ENCODE peak calls at places on chromosomes 3 and 15, in seven cellular contexts. One of them, this sample, is unnamed.

GRCh38 chr15:65292938-65293518 is 2.8 kb upstream of the RNU5A-1 start:
- DNase-seq in mesenchymal stem cell: no peak
- DNase-seq in H9: no peak
- DNase-seq in trophoblast cell: no peak
- DNase-seq in mesendoderm: no peak
- DNase-seq in IMR-90: no peak
- DNase-seq in H1: no peak
- DNase-seq in this sample: no peak

GRCh38 chr15:40736575-40736974 is 18.5 kb downstream of the RMDN3 start:
- DNase-seq in H1: no peak
- DNase-seq in mesenchymal stem cell: no peak
- DNase-seq in trophoblast cell: no peak
- DNase-seq in mesendoderm: no peak
- DNase-seq in H9: no peak
- DNase-seq in IMR-90: no peak
- DNase-seq in this sample: no peak

GRCh38 chr15:25374143-25374542 is 64.7 kb downstream of the UBE3A start:
- DNase-seq in H1: no peak
- DNase-seq in H9: no peak
- DNase-seq in IMR-90: no peak
- DNase-seq in mesenchymal stem cell: no peak
- DNase-seq in trophoblast cell: no peak
- DNase-seq in mesendoderm: no peak
- DNase-seq in this sample: no peak

GRCh38 chr3:127706785-127707351 is 34.1 kb downstream of the ABTB1 start:
- DNase-seq in trophoblast cell: no peak
- DNase-seq in IMR-90: no peak
- DNase-seq in mesenchymal stem cell: no peak
- DNase-seq in mesendoderm: no peak
- DNase-seq in H1: no peak
- DNase-seq in H9: peak
- DNase-seq in this sample: no peak

GRCh38 chr3:132290833-132291232 is 26.4 kb upstream of the ACP3 start:
- DNase-seq in H9: no peak
- DNase-seq in H1: no peak
- DNase-seq in trophoblast cell: peak
- DNase-seq in mesenchymal stem cell: peak
- DNase-seq in IMR-90: peak
- DNase-seq in mesendoderm: no peak
- DNase-seq in this sample: no peak

GRCh38 chr3:15851735-15852134 is 54.0 kb upstream of the ANKRD28 start:
- DNase-seq in trophoblast cell: no peak
- DNase-seq in H9: no peak
- DNase-seq in IMR-90: no peak
- DNase-seq in mesendoderm: no peak
- DNase-seq in mesenchymal stem cell: no peak
- DNase-seq in H1: no peak
- DNase-seq in this sample: no peak

GRCh38 chr3:27677554-27677953 is 44.6 kb downstream of the EOMES start:
- DNase-seq in H9: no peak
- DNase-seq in mesendoderm: no peak
- DNase-seq in H1: no peak
- DNase-seq in trophoblast cell: peak
- DNase-seq in mesenchymal stem cell: peak
- DNase-seq in IMR-90: peak
- DNase-seq in this sample: no peak

GRCh38 chr3:70982274-70982673 is 601.3 kb downstream of the FOXP1 start:
- DNase-seq in IMR-90: no peak
- DNase-seq in mesenchymal stem cell: no peak
- DNase-seq in H1: no peak
- DNase-seq in mesendoderm: no peak
- DNase-seq in trophoblast cell: no peak
- DNase-seq in H9: no peak
- DNase-seq in this sample: no peak

GRCh38 chr15:48149858-48150257 is 28.2 kb downstream of the MYEF2 start:
- DNase-seq in mesenchymal stem cell: peak
- DNase-seq in mesendoderm: peak
- DNase-seq in H9: no peak
- DNase-seq in H1: no peak
- DNase-seq in IMR-90: peak
- DNase-seq in trophoblast cell: peak
- DNase-seq in this sample: no peak

GRCh38 chr3:157142315-157142714 is 17.6 kb downstream of the CCNL1 start:
- DNase-seq in H1: no peak
- DNase-seq in mesendoderm: peak
- DNase-seq in IMR-90: no peak
- DNase-seq in H9: no peak
- DNase-seq in mesenchymal stem cell: no peak
- DNase-seq in trophoblast cell: peak
- DNase-seq in this sample: no peak

GRCh38 chr3:134260984-134261383 is 10.3 kb upstream of the RYK start:
- DNase-seq in trophoblast cell: peak
- DNase-seq in mesenchymal stem cell: no peak
- DNase-seq in H9: peak
- DNase-seq in IMR-90: no peak
- DNase-seq in H1: peak
- DNase-seq in mesendoderm: peak
- DNase-seq in this sample: no peak

GRCh38 chr3:128282392-128283196 is 129.3 kb downstream of the EEFSEC start:
- DNase-seq in mesenchymal stem cell: no peak
- DNase-seq in H9: peak
- DNase-seq in trophoblast cell: no peak
- DNase-seq in mesendoderm: no peak
- DNase-seq in IMR-90: peak
- DNase-seq in H1: peak
- DNase-seq in this sample: no peak

GRCh38 chr3:66675383-66675782 is 174.6 kb upstream of the LRIG1 start:
- DNase-seq in H9: no peak
- DNase-seq in H1: no peak
- DNase-seq in IMR-90: peak
- DNase-seq in mesenchymal stem cell: peak
- DNase-seq in trophoblast cell: peak
- DNase-seq in mesendoderm: no peak
- DNase-seq in this sample: no peak

GRCh38 chr3:61628636-61629035 is 67.3 kb downstream of the PTPRG start:
- DNase-seq in mesenchymal stem cell: no peak
- DNase-seq in IMR-90: no peak
- DNase-seq in trophoblast cell: no peak
- DNase-seq in H1: no peak
- DNase-seq in H9: no peak
- DNase-seq in mesendoderm: no peak
- DNase-seq in this sample: no peak

GRCh38 chr3:22885039-22885438 is 318.1 kb upstream of the UBE2E2 start:
- DNase-seq in mesenchymal stem cell: no peak
- DNase-seq in H9: no peak
- DNase-seq in H1: no peak
- DNase-seq in mesendoderm: no peak
- DNase-seq in IMR-90: no peak
- DNase-seq in trophoblast cell: no peak
- DNase-seq in this sample: no peak

GRCh38 chr15:47872869-47873301 is 155.6 kb downstream of the SEMA6D start:
- DNase-seq in mesendoderm: no peak
- DNase-seq in H1: no peak
- DNase-seq in H9: no peak
- DNase-seq in IMR-90: no peak
- DNase-seq in mesenchymal stem cell: peak
- DNase-seq in trophoblast cell: peak
- DNase-seq in this sample: peak

GRCh38 chr15:74790080-74790916 is 8.4 kb downstream of the CSK start:
- DNase-seq in mesenchymal stem cell: peak
- DNase-seq in IMR-90: peak
- DNase-seq in H9: no peak
- DNase-seq in H1: no peak
- DNase-seq in trophoblast cell: no peak
- DNase-seq in mesendoderm: no peak
- DNase-seq in this sample: no peak

GRCh38 chr15:89641053-89641452 is 14.2 kb downstream of the KIF7 start:
- DNase-seq in mesendoderm: no peak
- DNase-seq in H1: no peak
- DNase-seq in mesenchymal stem cell: no peak
- DNase-seq in IMR-90: no peak
- DNase-seq in trophoblast cell: no peak
- DNase-seq in H9: no peak
- DNase-seq in this sample: no peak

GRCh38 chr3:184129012-184129411 is 6.1 kb upstream of the EIF2B5 start:
- DNase-seq in mesendoderm: peak
- DNase-seq in H9: peak
- DNase-seq in mesenchymal stem cell: peak
- DNase-seq in trophoblast cell: peak
- DNase-seq in H1: peak
- DNase-seq in IMR-90: peak
- DNase-seq in this sample: peak

GRCh38 chr15:64105113-64105704 is 9.4 kb downstream of the SNX1 start:
- DNase-seq in trophoblast cell: peak
- DNase-seq in H9: no peak
- DNase-seq in IMR-90: peak
- DNase-seq in mesendoderm: no peak
- DNase-seq in H1: no peak
- DNase-seq in mesenchymal stem cell: peak
- DNase-seq in this sample: no peak

GRCh38 chr3:52471371-52472238 is 16.2 kb downstream of the NISCH start:
- DNase-seq in mesenchymal stem cell: peak
- DNase-seq in H1: peak
- DNase-seq in trophoblast cell: peak
- DNase-seq in mesendoderm: peak
- DNase-seq in H9: peak
- DNase-seq in IMR-90: peak
- DNase-seq in this sample: no peak

GRCh38 chr3:52472239-52472783 is 16.9 kb downstream of the NISCH start:
- DNase-seq in IMR-90: no peak
- DNase-seq in H1: no peak
- DNase-seq in mesendoderm: no peak
- DNase-seq in trophoblast cell: no peak
- DNase-seq in mesenchymal stem cell: no peak
- DNase-seq in H9: no peak
- DNase-seq in this sample: no peak

GRCh38 chr3:52473031-52473430 is 17.6 kb downstream of the NISCH start:
- DNase-seq in mesenchymal stem cell: no peak
- DNase-seq in H1: no peak
- DNase-seq in IMR-90: no peak
- DNase-seq in trophoblast cell: no peak
- DNase-seq in H9: no peak
- DNase-seq in mesendoderm: no peak
- DNase-seq in this sample: no peak

GRCh38 chr3:52469001-52469400 is 13.6 kb downstream of the NISCH start:
- DNase-seq in trophoblast cell: no peak
- DNase-seq in mesendoderm: no peak
- DNase-seq in H9: peak
- DNase-seq in mesenchymal stem cell: no peak
- DNase-seq in H1: no peak
- DNase-seq in IMR-90: no peak
- DNase-seq in this sample: no peak

DNA sequence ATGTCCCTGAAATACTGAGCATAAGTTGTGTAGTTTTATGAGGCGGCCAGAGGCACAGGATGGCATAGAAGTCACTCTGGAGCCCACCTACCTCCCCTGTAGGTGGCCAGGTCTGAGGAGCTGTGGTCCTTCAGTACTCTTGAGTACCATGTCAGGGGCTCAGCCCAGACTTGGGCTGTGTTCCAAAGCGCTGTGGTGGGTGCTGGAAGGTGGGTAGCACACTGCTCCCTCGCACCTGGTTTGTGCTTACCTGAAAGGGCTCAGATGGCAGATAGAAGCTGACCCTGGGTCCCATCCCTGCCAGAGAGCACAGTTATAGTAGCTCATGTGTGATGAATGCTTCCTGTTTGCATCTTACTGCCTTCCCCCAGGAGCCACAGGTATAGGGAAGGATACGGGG is 15.5 kb downstream of the NISCH start:
- DNase-seq in trophoblast cell: no peak
- DNase-seq in mesenchymal stem cell: no peak
- DNase-seq in H9: peak
- DNase-seq in mesendoderm: no peak
- DNase-seq in IMR-90: no peak
- DNase-seq in H1: no peak
- DNase-seq in this sample: no peak
- H2AK5ac ChIP-seq in trophoblast cell: no peak
- H2AK5ac ChIP-seq in mesenchymal stem cell: no peak
- H2AK5ac ChIP-seq in H9: no peak
- H2AK5ac ChIP-seq in mesendoderm: no peak
- H2AK5ac ChIP-seq in IMR-90: no peak
- H2AK5ac ChIP-seq in H1: no peak
- H2AK5ac ChIP-seq in this sample: no peak

GRCh38 chr3:189049458-189050231 is 122.1 kb upstream of the TPRG1 start:
- DNase-seq in IMR-90: no peak
- DNase-seq in H9: peak
- DNase-seq in mesenchymal stem cell: no peak
- DNase-seq in H1: peak
- DNase-seq in mesendoderm: peak
- DNase-seq in trophoblast cell: peak
- DNase-seq in this sample: no peak
- H2BK120ac ChIP-seq in IMR-90: no peak
- H2BK120ac ChIP-seq in H9: no peak
- H2BK120ac ChIP-seq in mesenchymal stem cell: no peak
- H2BK120ac ChIP-seq in H1: no peak
- H2BK120ac ChIP-seq in mesendoderm: no peak
- H2BK120ac ChIP-seq in trophoblast cell: no peak
- H2BK120ac ChIP-seq in this sample: no peak

DNA sequence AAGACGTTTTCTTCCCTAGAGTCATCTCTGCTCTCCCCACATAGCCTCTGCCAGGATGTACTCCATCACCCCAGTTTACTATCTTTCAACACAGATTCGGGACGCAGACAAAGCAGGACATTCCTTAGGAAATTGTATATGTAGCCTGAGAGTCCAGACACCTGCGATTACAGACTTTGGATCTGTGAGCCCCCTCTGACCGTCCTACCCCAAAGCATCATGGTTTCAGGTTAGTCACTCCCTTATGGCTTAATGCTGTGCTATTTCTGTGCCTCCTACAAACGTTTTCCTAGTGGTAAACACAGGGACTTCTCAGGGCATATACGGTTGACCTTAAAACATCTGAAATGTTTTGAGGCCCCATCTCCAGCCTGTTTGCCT is 234.0 kb upstream of the BHLHE40 start:
- DNase-seq in IMR-90: peak
- DNase-seq in H9: no peak
- DNase-seq in H1: no peak
- DNase-seq in trophoblast cell: no peak
- DNase-seq in mesenchymal stem cell: peak
- DNase-seq in mesendoderm: no peak
- DNase-seq in this sample: no peak
- H3K4ac ChIP-seq in IMR-90: no peak
- H3K4ac ChIP-seq in H9: no peak
- H3K4ac ChIP-seq in H1: no peak
- H3K4ac ChIP-seq in trophoblast cell: no peak
- H3K4ac ChIP-seq in mesenchymal stem cell: no peak
- H3K4ac ChIP-seq in mesendoderm: no peak
- H3K4ac ChIP-seq in this sample: no peak

GRCh38 chr15:98266295-98266694 is 305.8 kb downstream of the ARRDC4 start:
- DNase-seq in mesendoderm: no peak
- DNase-seq in H9: no peak
- DNase-seq in H1: no peak
- DNase-seq in IMR-90: no peak
- DNase-seq in mesenchymal stem cell: no peak
- DNase-seq in trophoblast cell: no peak
- DNase-seq in this sample: no peak
- H2AK5ac ChIP-seq in mesendoderm: no peak
- H2AK5ac ChIP-seq in H9: no peak
- H2AK5ac ChIP-seq in H1: no peak
- H2AK5ac ChIP-seq in IMR-90: no peak
- H2AK5ac ChIP-seq in mesenchymal stem cell: no peak
- H2AK5ac ChIP-seq in trophoblast cell: no peak
- H2AK5ac ChIP-seq in this sample: no peak

This sample was measured in neuronal stem cell.